ENCODE peak calls at places on chromosomes 16 and 17, in five cellular contexts. One of them, this sample, is unnamed.

GRCh38 chr16:10871157-10871991 is 5.6 kb upstream of the CIITA start:
- DNase-seq in upper lobe of left lung: no peak
- DNase-seq in lower leg skin: peak
- DNase-seq in tibial nerve: no peak
- DNase-seq in Peyer's patch: peak
- DNase-seq in this sample: no peak

GRCh38 chr16:24734382-24734781 is 4.9 kb downstream of the TNRC6A start:
- DNase-seq in Peyer's patch: no peak
- DNase-seq in tibial nerve: no peak
- DNase-seq in upper lobe of left lung: no peak
- DNase-seq in lower leg skin: no peak
- DNase-seq in this sample: no peak

GRCh38 chr17:7862692-7863437 is 5.1 kb downstream of the CYB5D1 start:
- DNase-seq in Peyer's patch: peak
- DNase-seq in upper lobe of left lung: no peak
- DNase-seq in lower leg skin: peak
- DNase-seq in tibial nerve: peak
- DNase-seq in this sample: peak

GRCh38 chr16:10678655-10679054 is 16.1 kb downstream of the TEKT5 start:
- DNase-seq in upper lobe of left lung: no peak
- DNase-seq in tibial nerve: no peak
- DNase-seq in lower leg skin: peak
- DNase-seq in Peyer's patch: no peak
- DNase-seq in this sample: no peak

GRCh38 chr16:51994597-51994996 is 552.3 kb downstream of the TOX3 start:
- DNase-seq in lower leg skin: no peak
- DNase-seq in upper lobe of left lung: no peak
- DNase-seq in Peyer's patch: no peak
- DNase-seq in tibial nerve: no peak
- DNase-seq in this sample: no peak

GRCh38 chr16:46948548-46949166 is 24.8 kb downstream of the DNAJA2 start:
- DNase-seq in upper lobe of left lung: no peak
- DNase-seq in lower leg skin: peak
- DNase-seq in tibial nerve: no peak
- DNase-seq in Peyer's patch: no peak
- DNase-seq in this sample: no peak

GRCh38 chr16:31081428-31082351 is 7.1 kb downstream of the PRSS53 start:
- DNase-seq in Peyer's patch: no peak
- DNase-seq in tibial nerve: no peak
- DNase-seq in upper lobe of left lung: no peak
- DNase-seq in lower leg skin: peak
- DNase-seq in this sample: no peak

GRCh38 chr16:79599256-79599836 is 1.2 kb downstream of the MAF start:
- DNase-seq in Peyer's patch: no peak
- DNase-seq in tibial nerve: no peak
- DNase-seq in upper lobe of left lung: peak
- DNase-seq in lower leg skin: no peak
- DNase-seq in this sample: peak

GRCh38 chr16:69077251-69077650 is 28.2 kb upstream of the HAS3 start:
- DNase-seq in lower leg skin: no peak
- DNase-seq in Peyer's patch: no peak
- DNase-seq in upper lobe of left lung: no peak
- DNase-seq in tibial nerve: no peak
- DNase-seq in this sample: no peak

GRCh38 chr16:2985893-2986355 is 5.7 kb upstream of the PKMYT1 start:
- DNase-seq in tibial nerve: no peak
- DNase-seq in lower leg skin: no peak
- DNase-seq in Peyer's patch: no peak
- DNase-seq in upper lobe of left lung: peak
- DNase-seq in this sample: no peak

GRCh38 chr17:47208744-47209488 is at the start of gene MYL4:
- DNase-seq in tibial nerve: no peak
- DNase-seq in upper lobe of left lung: no peak
- DNase-seq in lower leg skin: no peak
- DNase-seq in Peyer's patch: no peak
- DNase-seq in this sample: peak

GRCh38 chr16:8194795-8195194 is 395.5 kb downstream of the TMEM114 start:
- DNase-seq in tibial nerve: no peak
- DNase-seq in upper lobe of left lung: no peak
- DNase-seq in lower leg skin: no peak
- DNase-seq in Peyer's patch: no peak
- DNase-seq in this sample: peak

GRCh38 chr17:38798614-38799500 is 499 bp downstream of the PIP4K2B start:
- DNase-seq in lower leg skin: peak
- DNase-seq in Peyer's patch: peak
- DNase-seq in tibial nerve: peak
- DNase-seq in upper lobe of left lung: no peak
- DNase-seq in this sample: peak

GRCh38 chr16:89473791-89474414 is 16.5 kb downstream of the ANKRD11 start:
- DNase-seq in lower leg skin: no peak
- DNase-seq in tibial nerve: no peak
- DNase-seq in Peyer's patch: no peak
- DNase-seq in upper lobe of left lung: no peak
- DNase-seq in this sample: peak

GRCh38 chr17:3526491-3526890 is 31.1 kb downstream of the TRPV3 start:
- DNase-seq in upper lobe of left lung: no peak
- DNase-seq in tibial nerve: no peak
- DNase-seq in lower leg skin: no peak
- DNase-seq in Peyer's patch: no peak
- DNase-seq in this sample: no peak

GRCh38 chr17:21034350-21035235 is 8.2 kb downstream of the USP22 start:
- DNase-seq in upper lobe of left lung: no peak
- DNase-seq in lower leg skin: peak
- DNase-seq in Peyer's patch: peak
- DNase-seq in tibial nerve: no peak
- DNase-seq in this sample: no peak

GRCh38 chr17:14776791-14777190 is 475.9 kb downstream of the HS3ST3B1 start:
- DNase-seq in tibial nerve: no peak
- DNase-seq in lower leg skin: no peak
- DNase-seq in upper lobe of left lung: no peak
- DNase-seq in Peyer's patch: no peak
- DNase-seq in this sample: no peak

GRCh38 chr17:1752425-1752941 is 9.4 kb upstream of the SERPINF1 start:
- DNase-seq in tibial nerve: no peak
- DNase-seq in Peyer's patch: peak
- DNase-seq in upper lobe of left lung: peak
- DNase-seq in lower leg skin: no peak
- DNase-seq in this sample: no peak

GRCh38 chr16:49054606-49055005 is 227.0 kb downstream of the CBLN1 start:
- DNase-seq in tibial nerve: no peak
- DNase-seq in upper lobe of left lung: no peak
- DNase-seq in Peyer's patch: no peak
- DNase-seq in lower leg skin: no peak
- DNase-seq in this sample: no peak

GRCh38 chr17:75267403-75268232 is 3.4 kb downstream of the MIF4GD start:
- DNase-seq in upper lobe of left lung: no peak
- DNase-seq in tibial nerve: no peak
- DNase-seq in lower leg skin: no peak
- DNase-seq in Peyer's patch: no peak
- DNase-seq in this sample: peak

GRCh38 chr17:61647044-61647443 is 56.0 kb upstream of the NACA2 start:
- DNase-seq in upper lobe of left lung: no peak
- DNase-seq in tibial nerve: no peak
- DNase-seq in lower leg skin: no peak
- DNase-seq in Peyer's patch: no peak
- DNase-seq in this sample: no peak

GRCh38 chr16:73329363-73330306 is 281.7 kb upstream of the ZFHX3 start:
- DNase-seq in Peyer's patch: no peak
- DNase-seq in tibial nerve: no peak
- DNase-seq in upper lobe of left lung: no peak
- DNase-seq in lower leg skin: peak
- DNase-seq in this sample: no peak

GRCh38 chr17:7021993-7022778 is 664 bp upstream of the BCL6B start:
- DNase-seq in tibial nerve: peak
- DNase-seq in lower leg skin: peak
- DNase-seq in Peyer's patch: peak
- DNase-seq in upper lobe of left lung: peak
- DNase-seq in this sample: peak

DNA sequence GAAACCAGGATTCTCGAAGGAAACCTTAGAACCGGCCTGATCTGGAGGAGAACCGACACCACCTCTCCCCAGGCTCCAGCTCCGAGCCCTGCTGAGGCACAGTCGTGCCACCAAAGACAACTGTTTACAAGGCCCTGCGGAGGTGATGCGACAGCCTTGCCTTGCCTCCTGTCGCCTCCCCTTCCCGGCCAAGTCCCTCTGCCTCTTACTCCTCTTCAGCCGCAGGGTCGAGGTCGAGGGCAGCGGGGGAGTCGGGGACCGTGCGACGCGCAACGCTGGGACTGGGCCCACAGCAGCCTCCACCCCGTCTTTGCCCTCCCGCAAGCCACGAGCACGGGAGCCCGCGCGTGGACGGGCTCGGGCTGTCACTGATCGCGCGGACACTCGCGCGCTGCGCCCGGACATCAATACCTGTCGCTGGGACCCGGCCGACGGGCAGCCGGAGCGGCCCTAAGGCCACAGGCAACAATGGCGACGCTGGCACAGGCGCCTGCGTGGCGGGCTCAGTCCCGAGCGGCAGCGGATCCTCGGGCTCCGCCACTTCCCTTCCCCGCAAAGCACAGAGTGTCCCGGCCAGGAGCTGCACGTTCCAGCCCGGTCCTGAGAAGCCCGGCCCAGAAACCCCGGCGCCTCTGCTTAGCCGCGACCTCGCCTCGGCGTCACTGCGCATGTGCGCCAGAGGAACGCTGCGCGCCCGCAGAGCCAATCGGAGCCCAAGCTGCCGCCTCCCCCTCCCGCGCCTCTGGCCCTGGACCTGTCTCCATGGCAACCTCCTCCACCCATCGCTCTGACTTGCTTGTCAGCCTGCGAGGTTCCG is at the start of gene ZNF287:
- DNase-seq in upper lobe of left lung: peak
- DNase-seq in tibial nerve: peak
- DNase-seq in Peyer's patch: peak
- DNase-seq in lower leg skin: peak
- DNase-seq in this sample: peak
- TF ChIP-seq POLR2A in upper lobe of left lung: no peak
- TF ChIP-seq POLR2A in tibial nerve: peak
- TF ChIP-seq POLR2A in Peyer's patch: no peak
- TF ChIP-seq POLR2A in lower leg skin: no peak
- TF ChIP-seq POLR2A in this sample: no peak

DNA sequence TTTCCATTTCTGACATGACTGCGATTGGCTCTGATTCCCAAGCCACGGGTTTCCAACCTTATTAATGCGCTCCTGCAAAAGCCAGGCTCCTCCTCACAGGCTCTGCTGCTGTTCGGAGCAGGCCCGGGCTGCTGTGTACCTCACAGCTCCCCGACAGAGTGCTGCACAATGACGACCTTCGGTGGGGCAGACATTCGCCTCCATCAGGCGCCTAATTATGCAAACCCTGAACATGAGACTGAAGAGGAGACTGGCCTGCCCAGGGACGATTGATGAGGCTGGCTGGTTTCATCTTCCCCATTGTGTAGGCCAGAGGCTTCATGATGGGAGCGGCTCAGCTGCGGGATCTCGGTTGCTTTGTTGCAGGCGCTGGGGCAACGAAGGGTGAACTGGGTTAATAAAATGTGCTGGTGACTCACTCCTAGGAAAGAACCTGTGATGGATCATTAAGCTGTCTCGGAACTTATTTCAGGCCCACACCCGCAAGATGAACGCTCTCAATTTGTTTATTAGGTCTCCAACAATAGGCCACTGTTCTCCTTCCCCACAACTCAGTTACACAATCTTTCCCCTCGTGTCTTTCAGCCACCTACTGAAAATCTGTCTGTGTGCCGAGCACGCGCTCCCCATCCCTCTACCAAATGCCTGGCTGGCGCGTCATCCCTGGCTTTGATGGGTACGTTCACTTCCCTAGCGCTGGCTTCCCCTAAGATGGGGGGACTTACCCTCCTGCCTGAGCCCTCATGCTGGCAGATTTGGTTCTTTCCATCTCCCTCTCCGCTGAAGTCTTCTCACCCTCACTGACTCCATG is 27.2 kb upstream of the TOB1 start:
- DNase-seq in upper lobe of left lung: no peak
- DNase-seq in Peyer's patch: no peak
- DNase-seq in tibial nerve: peak
- DNase-seq in lower leg skin: no peak
- DNase-seq in this sample: no peak
- TF ChIP-seq POLR2A in upper lobe of left lung: no peak
- TF ChIP-seq POLR2A in Peyer's patch: peak
- TF ChIP-seq POLR2A in tibial nerve: no peak
- TF ChIP-seq POLR2A in lower leg skin: no peak
- TF ChIP-seq POLR2A in this sample: no peak

DNA sequence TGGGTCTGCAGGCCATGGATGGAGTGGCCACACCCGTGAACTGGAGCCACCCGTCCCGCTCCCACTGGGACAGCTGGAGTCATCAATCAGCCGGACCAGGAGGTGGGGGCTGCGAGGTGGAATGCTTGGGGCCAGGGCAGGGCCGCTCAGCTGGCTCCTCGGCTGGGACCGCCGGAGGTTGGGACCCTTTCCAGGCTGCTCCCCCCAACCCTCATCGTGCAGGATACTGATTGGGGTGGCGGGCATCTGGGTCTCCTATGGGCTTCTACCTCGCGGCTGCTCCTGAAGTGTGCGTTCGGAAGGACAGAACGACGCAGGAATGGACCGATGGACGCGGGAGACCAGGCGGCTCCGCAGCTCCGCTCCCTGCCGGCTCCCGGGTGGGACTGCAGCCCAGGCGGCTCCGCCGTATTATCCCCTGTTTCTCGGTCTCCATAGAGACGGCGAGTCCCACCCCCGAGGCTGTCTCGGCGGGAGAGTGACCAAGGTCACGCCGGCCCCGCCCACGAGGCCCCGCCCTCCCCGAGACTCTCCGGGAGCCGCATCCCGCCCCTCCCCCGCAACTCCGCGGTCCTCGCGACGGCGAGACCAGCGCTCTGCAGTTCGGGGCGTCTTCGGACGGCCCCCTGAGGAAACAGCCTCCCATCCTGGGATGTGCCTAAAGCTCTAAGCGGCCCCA is at the start of gene TPPP3:
- DNase-seq in lower leg skin: peak
- DNase-seq in Peyer's patch: peak
- DNase-seq in tibial nerve: peak
- DNase-seq in upper lobe of left lung: peak
- DNase-seq in this sample: peak
- TF ChIP-seq POLR2A in lower leg skin: no peak
- TF ChIP-seq POLR2A in Peyer's patch: no peak
- TF ChIP-seq POLR2A in tibial nerve: no peak
- TF ChIP-seq POLR2A in upper lobe of left lung: no peak
- TF ChIP-seq POLR2A in this sample: no peak

DNA sequence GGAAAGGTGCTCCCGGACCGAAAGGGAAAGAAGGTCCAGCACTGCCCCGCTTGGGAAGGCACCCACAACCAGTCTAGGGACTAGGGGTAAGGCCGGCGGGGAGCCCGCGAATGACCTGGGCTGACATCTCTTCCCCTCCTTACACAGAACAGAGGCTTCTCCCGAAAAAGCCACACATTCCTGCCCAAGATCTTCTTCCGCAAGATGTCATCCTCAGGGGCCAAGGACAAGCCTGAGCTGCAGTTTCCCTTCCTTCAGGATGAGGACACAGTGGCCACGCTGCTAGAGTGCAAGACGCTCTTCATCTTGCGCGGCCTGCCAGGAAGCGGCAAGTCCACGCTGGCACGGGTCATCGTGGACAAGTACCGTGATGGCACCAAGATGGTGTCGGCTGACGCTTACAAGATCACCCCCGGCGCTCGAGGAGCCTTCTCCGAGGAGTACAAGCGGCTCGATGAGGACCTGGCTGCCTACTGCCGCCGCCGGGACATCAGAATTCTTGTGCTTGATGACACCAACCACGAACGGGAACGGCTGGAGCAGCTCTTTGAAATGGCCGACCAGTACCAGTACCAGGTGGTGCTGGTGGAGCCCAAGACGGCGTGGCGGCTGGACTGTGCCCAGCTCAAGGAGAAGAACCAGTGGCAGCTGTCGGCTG is 1.5 kb downstream of the CNP start:
- DNase-seq in Peyer's patch: no peak
- DNase-seq in tibial nerve: no peak
- DNase-seq in lower leg skin: no peak
- DNase-seq in upper lobe of left lung: peak
- DNase-seq in this sample: no peak
- TF ChIP-seq POLR2A in Peyer's patch: no peak
- TF ChIP-seq POLR2A in tibial nerve: no peak
- TF ChIP-seq POLR2A in lower leg skin: no peak
- TF ChIP-seq POLR2A in upper lobe of left lung: no peak
- TF ChIP-seq POLR2A in this sample: no peak

This sample was measured in erythroblast.